ENCODE peak calls at places on chromosomes 13 and 19, in eight cellular contexts. One of them, this sample, is unnamed.

GRCh38 chr19:47200530-47200929 is 30.5 kb downstream of the BBC3 start:
- DNase-seq in tibial nerve: no peak
- DNase-seq in bronchial epithelial cell: no peak
- DNase-seq in tibial artery: no peak
- DNase-seq in HFF-Myc: no peak
- DNase-seq in suprapubic skin: no peak
- DNase-seq in IMR-90: no peak
- DNase-seq in body of pancreas: no peak
- DNase-seq in this sample: no peak

GRCh38 chr13:74434782-74435181 is 300.6 kb upstream of the KLF12 start:
- DNase-seq in body of pancreas: no peak
- DNase-seq in suprapubic skin: no peak
- DNase-seq in tibial nerve: no peak
- DNase-seq in tibial artery: no peak
- DNase-seq in HFF-Myc: no peak
- DNase-seq in bronchial epithelial cell: no peak
- DNase-seq in IMR-90: no peak
- DNase-seq in this sample: no peak

GRCh38 chr13:29457299-29457698 is 138.2 kb downstream of the SLC7A1 start:
- DNase-seq in suprapubic skin: no peak
- DNase-seq in tibial nerve: no peak
- DNase-seq in HFF-Myc: peak; percentile 78
- DNase-seq in bronchial epithelial cell: peak; percentile 96
- DNase-seq in IMR-90: peak; percentile 79
- DNase-seq in body of pancreas: no peak
- DNase-seq in tibial artery: no peak
- DNase-seq in this sample: no peak

GRCh38 chr19:38319421-38320258 is at the start of gene KCNK6:
- DNase-seq in HFF-Myc: no peak
- DNase-seq in tibial artery: peak; percentile 41
- DNase-seq in IMR-90: no peak
- DNase-seq in bronchial epithelial cell: peak; percentile 48
- DNase-seq in suprapubic skin: no peak
- DNase-seq in tibial nerve: peak; percentile 22
- DNase-seq in body of pancreas: peak; percentile 61
- DNase-seq in this sample: no peak

GRCh38 chr13:113666951-113667701 is at the start of gene GRK1:
- DNase-seq in body of pancreas: no peak
- DNase-seq in suprapubic skin: peak; percentile 57
- DNase-seq in IMR-90: no peak
- DNase-seq in tibial artery: peak; percentile 18
- DNase-seq in tibial nerve: no peak
- DNase-seq in HFF-Myc: no peak
- DNase-seq in bronchial epithelial cell: no peak
- DNase-seq in this sample: no peak

GRCh38 chr13:37179646-37180045 is 74.2 kb upstream of the CSNK1A1L start:
- DNase-seq in body of pancreas: no peak
- DNase-seq in HFF-Myc: no peak
- DNase-seq in suprapubic skin: no peak
- DNase-seq in tibial nerve: no peak
- DNase-seq in IMR-90: no peak
- DNase-seq in bronchial epithelial cell: no peak
- DNase-seq in tibial artery: no peak
- DNase-seq in this sample: no peak

GRCh38 chr19:50214699-50215543 is 11.5 kb downstream of the MYH14 start:
- DNase-seq in HFF-Myc: no peak
- DNase-seq in tibial artery: no peak
- DNase-seq in IMR-90: no peak
- DNase-seq in bronchial epithelial cell: peak; percentile 29
- DNase-seq in tibial nerve: no peak
- DNase-seq in suprapubic skin: peak; percentile 78
- DNase-seq in body of pancreas: peak; percentile 75
- DNase-seq in this sample: no peak

GRCh38 chr19:35389192-35389861 is 18.5 kb downstream of the GPR42 start:
- DNase-seq in bronchial epithelial cell: no peak
- DNase-seq in tibial nerve: no peak
- DNase-seq in body of pancreas: no peak
- DNase-seq in suprapubic skin: peak; percentile 53
- DNase-seq in IMR-90: no peak
- DNase-seq in HFF-Myc: no peak
- DNase-seq in tibial artery: no peak
- DNase-seq in this sample: no peak

GRCh38 chr19:50555033-50555432 is 13.2 kb downstream of the LRRC4B start:
- DNase-seq in IMR-90: no peak
- DNase-seq in body of pancreas: no peak
- DNase-seq in bronchial epithelial cell: no peak
- DNase-seq in tibial nerve: no peak
- DNase-seq in suprapubic skin: no peak
- DNase-seq in tibial artery: no peak
- DNase-seq in HFF-Myc: no peak
- DNase-seq in this sample: no peak

GRCh38 chr13:45472171-45472705 is 7.5 kb downstream of the COG3 start:
- DNase-seq in suprapubic skin: no peak
- DNase-seq in bronchial epithelial cell: peak; percentile 19
- DNase-seq in HFF-Myc: no peak
- DNase-seq in IMR-90: peak; percentile 20
- DNase-seq in tibial nerve: no peak
- DNase-seq in body of pancreas: no peak
- DNase-seq in tibial artery: no peak
- DNase-seq in this sample: no peak

GRCh38 chr19:893775-894090 is 449 bp downstream of the RNU6-9 start:
- DNase-seq in HFF-Myc: no peak
- DNase-seq in body of pancreas: no peak
- DNase-seq in suprapubic skin: no peak
- DNase-seq in IMR-90: no peak
- DNase-seq in bronchial epithelial cell: no peak
- DNase-seq in tibial artery: no peak
- DNase-seq in tibial nerve: no peak
- DNase-seq in this sample: no peak

GRCh38 chr13:62014299-62014698 is 598.6 kb upstream of the PCDH20 start:
- DNase-seq in bronchial epithelial cell: peak; percentile 19
- DNase-seq in body of pancreas: no peak
- DNase-seq in IMR-90: peak; percentile 1
- DNase-seq in tibial nerve: no peak
- DNase-seq in tibial artery: no peak
- DNase-seq in suprapubic skin: no peak
- DNase-seq in HFF-Myc: no peak
- DNase-seq in this sample: no peak

GRCh38 chr13:94783489-94783888 is 71.1 kb upstream of the SOX21 start:
- DNase-seq in suprapubic skin: no peak
- DNase-seq in tibial artery: no peak
- DNase-seq in bronchial epithelial cell: no peak
- DNase-seq in HFF-Myc: no peak
- DNase-seq in body of pancreas: no peak
- DNase-seq in tibial nerve: no peak
- DNase-seq in IMR-90: no peak
- DNase-seq in this sample: no peak

GRCh38 chr19:2540646-2541454 is 64.9 kb downstream of the GADD45B start:
- DNase-seq in IMR-90: peak; percentile 97
- DNase-seq in body of pancreas: peak; percentile 90
- DNase-seq in bronchial epithelial cell: peak; percentile 86
- DNase-seq in HFF-Myc: peak; percentile 81
- DNase-seq in tibial nerve: peak; percentile 78
- DNase-seq in suprapubic skin: peak; percentile 96
- DNase-seq in tibial artery: peak; percentile 86
- DNase-seq in this sample: no peak

GRCh38 chr19:56066152-56067023 is 54.7 kb downstream of the ZNF787 start:
- DNase-seq in body of pancreas: peak; percentile 74
- DNase-seq in tibial nerve: no peak
- DNase-seq in suprapubic skin: no peak
- DNase-seq in bronchial epithelial cell: peak; percentile 21
- DNase-seq in IMR-90: peak; percentile 19
- DNase-seq in HFF-Myc: no peak
- DNase-seq in tibial artery: peak; percentile 33
- DNase-seq in this sample: peak; percentile 70

GRCh38 chr13:26831336-26831908 is 70.8 kb upstream of the GPR12 start:
- DNase-seq in HFF-Myc: no peak
- DNase-seq in bronchial epithelial cell: no peak
- DNase-seq in suprapubic skin: no peak
- DNase-seq in IMR-90: no peak
- DNase-seq in body of pancreas: no peak
- DNase-seq in tibial artery: no peak
- DNase-seq in tibial nerve: no peak
- DNase-seq in this sample: no peak

GRCh38 chr19:6458695-6459355 is 767 bp downstream of the SLC25A23 start:
- DNase-seq in bronchial epithelial cell: no peak
- DNase-seq in tibial nerve: no peak
- DNase-seq in tibial artery: no peak
- DNase-seq in IMR-90: no peak
- DNase-seq in HFF-Myc: no peak
- DNase-seq in body of pancreas: peak; percentile 23
- DNase-seq in suprapubic skin: no peak
- DNase-seq in this sample: no peak

GRCh38 chr13:27005556-27005955 is 166.1 kb downstream of the USP12 start:
- DNase-seq in IMR-90: no peak
- DNase-seq in body of pancreas: peak; percentile 27
- DNase-seq in tibial nerve: no peak
- DNase-seq in tibial artery: no peak
- DNase-seq in suprapubic skin: peak; percentile 55
- DNase-seq in bronchial epithelial cell: no peak
- DNase-seq in HFF-Myc: no peak
- DNase-seq in this sample: peak; percentile 52

GRCh38 chr19:8877854-8878705 is 45.9 kb downstream of the MBD3L1 start:
- DNase-seq in tibial artery: no peak
- DNase-seq in IMR-90: no peak
- DNase-seq in suprapubic skin: no peak
- DNase-seq in tibial nerve: no peak
- DNase-seq in bronchial epithelial cell: no peak
- DNase-seq in body of pancreas: no peak
- DNase-seq in HFF-Myc: no peak
- DNase-seq in this sample: no peak

GRCh38 chr19:6402834-6403608 is 10.1 kb upstream of the GTF2F1 start:
- DNase-seq in body of pancreas: peak; percentile 50
- DNase-seq in suprapubic skin: no peak
- DNase-seq in tibial artery: no peak
- DNase-seq in bronchial epithelial cell: no peak
- DNase-seq in HFF-Myc: no peak
- DNase-seq in IMR-90: peak; percentile 52
- DNase-seq in tibial nerve: no peak
- DNase-seq in this sample: no peak

GRCh38 chr13:54424344-54424743 is 1395.7 kb downstream of the OLFM4 start:
- DNase-seq in bronchial epithelial cell: no peak
- DNase-seq in HFF-Myc: no peak
- DNase-seq in IMR-90: no peak
- DNase-seq in tibial artery: no peak
- DNase-seq in tibial nerve: no peak
- DNase-seq in body of pancreas: no peak
- DNase-seq in suprapubic skin: no peak
- DNase-seq in this sample: no peak

GRCh38 chr19:29945017-29945416 is 3.0 kb downstream of the URI1 start:
- DNase-seq in body of pancreas: no peak
- DNase-seq in tibial artery: no peak
- DNase-seq in IMR-90: no peak
- DNase-seq in bronchial epithelial cell: no peak
- DNase-seq in HFF-Myc: no peak
- DNase-seq in suprapubic skin: no peak
- DNase-seq in tibial nerve: no peak
- DNase-seq in this sample: no peak
- H3K4me3 ChIP-seq in body of pancreas: no peak overlapping the region
- H3K4me3 ChIP-seq in tibial artery: no peak overlapping the region
- H3K4me3 ChIP-seq in IMR-90: no peak overlapping the region
- H3K4me3 ChIP-seq in bronchial epithelial cell: no peak overlapping the region
- H3K4me3 ChIP-seq in HFF-Myc: peak overlapping the region; percentile 31
- H3K4me3 ChIP-seq in suprapubic skin: peak overlapping the region; percentile 13
- H3K4me3 ChIP-seq in tibial nerve: no peak overlapping the region
- H3K4me3 ChIP-seq in this sample: peak overlapping the region; percentile 5

DNA sequence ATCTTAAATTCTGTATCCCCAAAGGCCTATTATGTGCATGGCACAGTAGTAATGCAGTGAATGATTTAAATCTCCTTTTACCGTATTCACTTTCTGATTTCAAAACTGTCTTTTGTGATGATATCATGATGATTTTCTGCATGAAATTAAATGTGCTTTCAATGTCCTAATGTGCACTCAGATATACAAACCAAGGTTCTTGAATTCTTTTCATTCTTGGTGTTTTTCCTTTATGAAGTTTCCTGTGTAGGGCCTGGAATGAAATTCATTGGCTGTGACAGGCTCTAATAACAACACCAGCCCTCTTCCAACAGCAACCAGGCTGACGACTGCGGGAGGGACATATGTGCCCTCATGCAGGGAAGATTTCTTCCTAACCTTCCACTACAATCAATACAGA is 1052.0 kb downstream of the DIAPH3 start:
- DNase-seq in tibial nerve: no peak
- DNase-seq in IMR-90: peak; percentile 86
- DNase-seq in bronchial epithelial cell: no peak
- DNase-seq in tibial artery: no peak
- DNase-seq in HFF-Myc: no peak
- DNase-seq in body of pancreas: no peak
- DNase-seq in suprapubic skin: no peak
- DNase-seq in this sample: no peak
- H3K4me3 ChIP-seq in tibial nerve: no peak overlapping the region
- H3K4me3 ChIP-seq in IMR-90: no peak overlapping the region
- H3K4me3 ChIP-seq in bronchial epithelial cell: no peak overlapping the region
- H3K4me3 ChIP-seq in tibial artery: no peak overlapping the region
- H3K4me3 ChIP-seq in HFF-Myc: no peak overlapping the region
- H3K4me3 ChIP-seq in body of pancreas: no peak overlapping the region
- H3K4me3 ChIP-seq in suprapubic skin: no peak overlapping the region
- H3K4me3 ChIP-seq in this sample: no peak overlapping the region

GRCh38 chr19:14826006-14826405 is 9.0 kb downstream of the OR7A5 start:
- DNase-seq in body of pancreas: no peak
- DNase-seq in suprapubic skin: no peak
- DNase-seq in HFF-Myc: no peak
- DNase-seq in bronchial epithelial cell: peak; percentile 68
- DNase-seq in tibial artery: no peak
- DNase-seq in tibial nerve: no peak
- DNase-seq in IMR-90: no peak
- DNase-seq in this sample: no peak
- H3K4me3 ChIP-seq in body of pancreas: no peak overlapping the region
- H3K4me3 ChIP-seq in suprapubic skin: no peak overlapping the region
- H3K4me3 ChIP-seq in HFF-Myc: no peak overlapping the region
- H3K4me3 ChIP-seq in bronchial epithelial cell: no peak overlapping the region
- H3K4me3 ChIP-seq in tibial artery: no peak overlapping the region
- H3K4me3 ChIP-seq in tibial nerve: no peak overlapping the region
- H3K4me3 ChIP-seq in IMR-90: no peak overlapping the region
- H3K4me3 ChIP-seq in this sample: no peak overlapping the region

DNA sequence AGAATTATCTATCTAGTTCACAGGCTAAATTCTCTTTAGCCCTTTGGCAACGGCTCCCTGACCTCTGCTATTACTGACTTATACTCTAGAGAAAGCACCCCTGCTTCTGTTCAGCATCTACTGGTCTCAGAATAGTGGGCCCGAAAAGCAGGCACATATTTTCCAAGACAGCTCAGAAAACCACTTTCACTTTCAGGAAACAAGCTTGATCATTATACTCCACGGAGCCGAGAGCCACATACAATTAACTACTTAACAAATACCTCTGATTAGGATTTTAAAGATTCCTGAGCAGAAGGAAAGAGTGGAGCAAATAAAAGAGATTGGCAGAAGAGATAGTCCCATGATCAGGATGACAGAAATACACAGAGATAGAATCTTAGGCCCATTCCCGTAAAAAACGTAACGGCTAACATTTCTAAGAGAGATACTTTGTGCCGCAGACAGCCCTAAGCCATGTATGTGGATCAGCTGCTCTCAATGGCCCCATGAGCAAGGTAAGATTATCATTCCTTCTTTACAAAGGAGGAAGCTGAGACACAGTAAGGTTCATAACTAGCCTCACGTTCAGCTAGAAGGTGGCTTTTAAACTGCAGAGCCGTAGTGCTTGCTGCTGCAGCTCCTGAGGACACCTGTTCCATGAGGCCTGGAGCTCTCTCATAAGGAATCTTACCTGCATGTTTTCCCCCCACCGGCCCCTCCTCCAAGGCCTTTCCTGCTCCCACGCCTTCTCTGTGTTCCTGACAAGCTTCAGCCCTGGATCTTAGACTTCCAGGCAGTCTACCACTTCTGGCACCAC is 227.2 kb downstream of the FOXO1 start:
- DNase-seq in body of pancreas: peak; percentile 31
- DNase-seq in tibial artery: peak; percentile 21
- DNase-seq in suprapubic skin: no peak
- DNase-seq in tibial nerve: peak; percentile 30
- DNase-seq in IMR-90: no peak
- DNase-seq in bronchial epithelial cell: no peak
- DNase-seq in HFF-Myc: no peak
- DNase-seq in this sample: no peak
- H3K4me3 ChIP-seq in body of pancreas: no peak overlapping the region
- H3K4me3 ChIP-seq in tibial artery: peak overlapping the region; percentile 29
- H3K4me3 ChIP-seq in suprapubic skin: peak overlapping the region; percentile 10
- H3K4me3 ChIP-seq in tibial nerve: no peak overlapping the region
- H3K4me3 ChIP-seq in IMR-90: no peak overlapping the region
- H3K4me3 ChIP-seq in bronchial epithelial cell: no peak overlapping the region
- H3K4me3 ChIP-seq in HFF-Myc: no peak overlapping the region
- H3K4me3 ChIP-seq in this sample: peak overlapping the region; percentile 19

This sample was measured in ascending aorta.